ENCODE peak calls at places on chromosomes 5 and 9, in seven cellular contexts. One of them, this sample, is unnamed.

GRCh38 chr9:34866614-34867013 is 91.5 kb upstream of the PHF24 start:
- DNase-seq in T-cell: no peak
- DNase-seq in pancreas: no peak
- DNase-seq in choroid plexus epithelial cell: no peak
- DNase-seq in ecto neural progenitor cell: no peak
- DNase-seq in stimulated activated CD8-positive, alpha-beta memory T cell treated with anti-CD3 and anti-CD28 coated beads, Interleukin-15, amount 100 ng/mL, for 24 hours: no peak
- DNase-seq in astrocyte: no peak
- DNase-seq in this sample: no peak

GRCh38 chr9:27125030-27125429 is 16.0 kb downstream of the TEK start:
- DNase-seq in stimulated activated CD8-positive, alpha-beta memory T cell treated with anti-CD3 and anti-CD28 coated beads, Interleukin-15, amount 100 ng/mL, for 24 hours: no peak
- DNase-seq in astrocyte: peak
- DNase-seq in choroid plexus epithelial cell: peak
- DNase-seq in pancreas: peak
- DNase-seq in ecto neural progenitor cell: no peak
- DNase-seq in T-cell: no peak
- DNase-seq in this sample: no peak

GRCh38 chr5:126913316-126913715 is 117.0 kb downstream of the MARCHF3 start:
- DNase-seq in astrocyte: no peak
- DNase-seq in ecto neural progenitor cell: no peak
- DNase-seq in stimulated activated CD8-positive, alpha-beta memory T cell treated with anti-CD3 and anti-CD28 coated beads, Interleukin-15, amount 100 ng/mL, for 24 hours: no peak
- DNase-seq in pancreas: no peak
- DNase-seq in choroid plexus epithelial cell: no peak
- DNase-seq in T-cell: no peak
- DNase-seq in this sample: no peak

GRCh38 chr5:93107828-93108520 is 473.0 kb downstream of the NR2F1-AS1 start:
- DNase-seq in stimulated activated CD8-positive, alpha-beta memory T cell treated with anti-CD3 and anti-CD28 coated beads, Interleukin-15, amount 100 ng/mL, for 24 hours: no peak
- DNase-seq in choroid plexus epithelial cell: peak
- DNase-seq in astrocyte: no peak
- DNase-seq in pancreas: no peak
- DNase-seq in T-cell: no peak
- DNase-seq in ecto neural progenitor cell: no peak
- DNase-seq in this sample: no peak

GRCh38 chr9:135785013-135785575 is 83.1 kb downstream of the KCNT1 start:
- DNase-seq in pancreas: no peak
- DNase-seq in astrocyte: no peak
- DNase-seq in ecto neural progenitor cell: no peak
- DNase-seq in choroid plexus epithelial cell: no peak
- DNase-seq in stimulated activated CD8-positive, alpha-beta memory T cell treated with anti-CD3 and anti-CD28 coated beads, Interleukin-15, amount 100 ng/mL, for 24 hours: no peak
- DNase-seq in T-cell: no peak
- DNase-seq in this sample: no peak

GRCh38 chr9:83234541-83234940 is 171.6 kb upstream of the RASEF start:
- DNase-seq in ecto neural progenitor cell: no peak
- DNase-seq in T-cell: no peak
- DNase-seq in stimulated activated CD8-positive, alpha-beta memory T cell treated with anti-CD3 and anti-CD28 coated beads, Interleukin-15, amount 100 ng/mL, for 24 hours: no peak
- DNase-seq in choroid plexus epithelial cell: no peak
- DNase-seq in astrocyte: no peak
- DNase-seq in pancreas: peak
- DNase-seq in this sample: no peak

GRCh38 chr5:103393131-103393754 is 134.7 kb downstream of the MACIR start:
- DNase-seq in ecto neural progenitor cell: no peak
- DNase-seq in choroid plexus epithelial cell: peak
- DNase-seq in pancreas: no peak
- DNase-seq in astrocyte: peak
- DNase-seq in stimulated activated CD8-positive, alpha-beta memory T cell treated with anti-CD3 and anti-CD28 coated beads, Interleukin-15, amount 100 ng/mL, for 24 hours: no peak
- DNase-seq in T-cell: no peak
- DNase-seq in this sample: no peak

GRCh38 chr9:133506653-133507038 is 18.1 kb downstream of the MYMK start:
- DNase-seq in stimulated activated CD8-positive, alpha-beta memory T cell treated with anti-CD3 and anti-CD28 coated beads, Interleukin-15, amount 100 ng/mL, for 24 hours: no peak
- DNase-seq in astrocyte: peak
- DNase-seq in T-cell: no peak
- DNase-seq in choroid plexus epithelial cell: peak
- DNase-seq in pancreas: no peak
- DNase-seq in ecto neural progenitor cell: no peak
- DNase-seq in this sample: no peak

GRCh38 chr5:134586866-134587524 is 45.6 kb downstream of the SAR1B start:
- DNase-seq in astrocyte: peak
- DNase-seq in pancreas: peak
- DNase-seq in stimulated activated CD8-positive, alpha-beta memory T cell treated with anti-CD3 and anti-CD28 coated beads, Interleukin-15, amount 100 ng/mL, for 24 hours: peak
- DNase-seq in choroid plexus epithelial cell: peak
- DNase-seq in T-cell: peak
- DNase-seq in ecto neural progenitor cell: peak
- DNase-seq in this sample: peak

GRCh38 chr5:80885698-80886000 is 74.5 kb upstream of the RASGRF2 start:
- DNase-seq in stimulated activated CD8-positive, alpha-beta memory T cell treated with anti-CD3 and anti-CD28 coated beads, Interleukin-15, amount 100 ng/mL, for 24 hours: no peak
- DNase-seq in choroid plexus epithelial cell: peak
- DNase-seq in T-cell: no peak
- DNase-seq in ecto neural progenitor cell: no peak
- DNase-seq in astrocyte: no peak
- DNase-seq in pancreas: no peak
- DNase-seq in this sample: no peak

GRCh38 chr5:134611515-134611914 is 21.1 kb downstream of the SAR1B start:
- DNase-seq in T-cell: no peak
- DNase-seq in stimulated activated CD8-positive, alpha-beta memory T cell treated with anti-CD3 and anti-CD28 coated beads, Interleukin-15, amount 100 ng/mL, for 24 hours: no peak
- DNase-seq in choroid plexus epithelial cell: no peak
- DNase-seq in pancreas: no peak
- DNase-seq in astrocyte: no peak
- DNase-seq in ecto neural progenitor cell: no peak
- DNase-seq in this sample: no peak

GRCh38 chr9:100479820-100480219 is 6.9 kb downstream of the TMEFF1 start:
- DNase-seq in stimulated activated CD8-positive, alpha-beta memory T cell treated with anti-CD3 and anti-CD28 coated beads, Interleukin-15, amount 100 ng/mL, for 24 hours: no peak
- DNase-seq in T-cell: no peak
- DNase-seq in ecto neural progenitor cell: no peak
- DNase-seq in choroid plexus epithelial cell: no peak
- DNase-seq in astrocyte: no peak
- DNase-seq in pancreas: no peak
- DNase-seq in this sample: no peak

GRCh38 chr5:4182144-4182543 is 586.5 kb downstream of the IRX1 start:
- DNase-seq in choroid plexus epithelial cell: no peak
- DNase-seq in ecto neural progenitor cell: no peak
- DNase-seq in astrocyte: no peak
- DNase-seq in stimulated activated CD8-positive, alpha-beta memory T cell treated with anti-CD3 and anti-CD28 coated beads, Interleukin-15, amount 100 ng/mL, for 24 hours: no peak
- DNase-seq in pancreas: no peak
- DNase-seq in T-cell: no peak
- DNase-seq in this sample: no peak

GRCh38 chr5:130104895-130105684 is 200.8 kb downstream of the CHSY3 start:
- DNase-seq in T-cell: no peak
- DNase-seq in choroid plexus epithelial cell: peak
- DNase-seq in ecto neural progenitor cell: no peak
- DNase-seq in stimulated activated CD8-positive, alpha-beta memory T cell treated with anti-CD3 and anti-CD28 coated beads, Interleukin-15, amount 100 ng/mL, for 24 hours: no peak
- DNase-seq in astrocyte: peak
- DNase-seq in pancreas: no peak
- DNase-seq in this sample: no peak